ENCODE peak calls at places on chromosomes 2 and 18, in eight cellular contexts. Y, F, E, Z, M, X, Q and J are unnamed samples.

GRCh38 chr18:28637897-28638296 is 461.0 kb upstream of the CDH2 start:
- DNase-seq in Y (no peak), E (no peak), Q (no peak), F (no peak), M (peak; percentile 5), X (no peak), Z (no peak), J (no peak)

GRCh38 chr2:187774551-187775071 is 220.4 kb upstream of the TFPI start:
- DNase-seq in Q (no peak), E (peak; percentile 63), Z (peak; percentile 84), F (no peak), Y (no peak), M (peak; percentile 66), X (peak; percentile 29), J (peak; percentile 86)

GRCh38 chr2:37583867-37584266 is 87.6 kb downstream of the CDC42EP3 start:
- DNase-seq in Y (no peak), X (peak; percentile 62), M (peak; percentile 47), F (no peak), E (peak; percentile 69), Q (no peak), Z (peak; percentile 81), J (peak; percentile 32)

GRCh38 chr2:144183744-144184143 is 336.2 kb downstream of the ZEB2 start:
- DNase-seq in Y (peak; percentile 37), E (peak; percentile 95), M (peak; percentile 34), X (peak; percentile 98), F (no peak), Q (peak; percentile 47), Z (peak; percentile 15), J (peak; percentile 72)

GRCh38 chr2:104866122-104866864 is 12.4 kb downstream of the POU3F3 start:
- DNase-seq in Y (no peak), X (no peak), Z (no peak), Q (no peak), E (no peak), F (no peak), M (no peak), J (no peak)

GRCh38 chr2:158482594-158482993 is 25.8 kb downstream of the PKP4 start:
- DNase-seq in Q (no peak), E (peak; percentile 48), Z (peak; percentile 62), X (no peak), M (peak; percentile 49), F (no peak), Y (no peak), J (no peak)

GRCh38 chr18:6955304-6955703 is 162.3 kb downstream of the LAMA1 start:
- DNase-seq in E (no peak), Q (no peak), Y (no peak), F (no peak), Z (no peak), X (no peak), M (no peak), J (no peak)

GRCh38 chr2:37894601-37895000 is 30.5 kb upstream of the RMDN2 start:
- DNase-seq in X (peak; percentile 76), Z (peak; percentile 56), Y (no peak), Q (no peak), F (no peak), M (no peak), E (peak; percentile 52), J (no peak)

GRCh38 chr2:182649316-182649715 is 66.7 kb upstream of the DNAJC10 start:
- DNase-seq in X (peak; percentile 9), Z (peak; percentile 37), E (peak; percentile 49), M (peak; percentile 71), Y (no peak), F (peak; percentile 57), Q (no peak), J (peak; percentile 15)

GRCh38 chr2:73218298-73218697 is 4.3 kb downstream of the SMYD5 start:
- DNase-seq in M (peak; percentile 40), E (peak; percentile 20), Q (no peak), F (no peak), X (peak; percentile 32), Y (no peak), Z (peak; percentile 30), J (peak; percentile 56)

GRCh38 chr2:185978634-185979405 is 240.2 kb downstream of the FSIP2 start:
- DNase-seq in Z (peak; percentile 86), Q (no peak), X (peak; percentile 22), F (no peak), Y (no peak), E (peak; percentile 86), M (no peak), J (no peak)

GRCh38 chr18:37252854-37253396 is 312.7 kb downstream of the CELF4 start:
- DNase-seq in E (no peak), Z (no peak), Y (no peak), F (no peak), X (no peak), Q (no peak), M (no peak), J (no peak)

GRCh38 chr18:42950732-42951131 is 164.8 kb downstream of the RIT2 start:
- DNase-seq in F (no peak), X (no peak), Q (no peak), Y (no peak), E (no peak), M (no peak), Z (peak; percentile 29), J (no peak)

GRCh38 chr2:168179592-168179991 is 67.8 kb downstream of the STK39 start:
- DNase-seq in Y (no peak), X (no peak), Q (no peak), M (no peak), Z (no peak), E (no peak), F (no peak), J (no peak)

GRCh38 chr2:20291106-20291564 is 59.5 kb downstream of the PUM2 start:
- DNase-seq in M (peak; percentile 96), Z (peak; percentile 75), E (peak; percentile 84), Q (no peak), X (peak; percentile 83), Y (no peak), F (peak; percentile 91), J (peak; percentile 89)

GRCh38 chr2:161486111-161486510 is 70.0 kb downstream of the TBR1 start:
- DNase-seq in Y (no peak), Z (peak; percentile 6), Q (no peak), M (no peak), F (no peak), E (no peak), X (no peak), J (no peak)

GRCh38 chr18:26436176-26437031 is 111.9 kb downstream of the KCTD1 start:
- DNase-seq in E (peak; percentile 90), F (peak; percentile 82), X (peak; percentile 88), Q (no peak), M (peak; percentile 93), Y (no peak), Z (peak; percentile 87), J (peak; percentile 42)

GRCh38 chr2:160652236-160652635 is 158.6 kb upstream of the RBMS1 start:
- DNase-seq in E (peak; percentile 66), F (no peak), Z (peak; percentile 62), Y (peak; percentile 12), M (peak; percentile 45), Q (peak; percentile 83), X (peak; percentile 24), J (no peak)

GRCh38 chr2:119857742-119858141 is 98.0 kb downstream of the PTPN4 start:
- DNase-seq in M (no peak), F (no peak), Q (no peak), E (no peak), X (no peak), Y (no peak), Z (no peak), J (no peak)

GRCh38 chr2:226554726-226555125 is 244.9 kb downstream of the IRS1 start:
- DNase-seq in M (no peak), Z (peak; percentile 21), Q (no peak), Y (no peak), E (peak; percentile 43), X (peak; percentile 76), F (no peak), J (no peak)

GRCh38 chr18:62718268-62718800 is 3.0 kb downstream of the PHLPP1 start:
- DNase-seq in E (no peak), X (no peak), Y (no peak), F (no peak), Q (no peak), M (no peak), Z (peak; percentile 16), J (no peak)

GRCh38 chr18:77815666-77816338 is 566.2 kb downstream of the GALR1 start:
- DNase-seq in F (no peak), Y (no peak), E (no peak), Z (no peak), Q (no peak), X (no peak), M (no peak), J (no peak)

GRCh38 chr2:134905168-134905567 is 13.5 kb upstream of the CCNT2 start:
- DNase-seq in M (no peak), E (no peak), X (no peak), F (no peak), Z (no peak), Y (no peak), Q (no peak), J (no peak)
- TF ChIP-seq CTCF in M (no peak), E (no peak), X (no peak), F (no peak), Z (no peak), Y (no peak), Q (no peak), J (no peak)

DNA sequence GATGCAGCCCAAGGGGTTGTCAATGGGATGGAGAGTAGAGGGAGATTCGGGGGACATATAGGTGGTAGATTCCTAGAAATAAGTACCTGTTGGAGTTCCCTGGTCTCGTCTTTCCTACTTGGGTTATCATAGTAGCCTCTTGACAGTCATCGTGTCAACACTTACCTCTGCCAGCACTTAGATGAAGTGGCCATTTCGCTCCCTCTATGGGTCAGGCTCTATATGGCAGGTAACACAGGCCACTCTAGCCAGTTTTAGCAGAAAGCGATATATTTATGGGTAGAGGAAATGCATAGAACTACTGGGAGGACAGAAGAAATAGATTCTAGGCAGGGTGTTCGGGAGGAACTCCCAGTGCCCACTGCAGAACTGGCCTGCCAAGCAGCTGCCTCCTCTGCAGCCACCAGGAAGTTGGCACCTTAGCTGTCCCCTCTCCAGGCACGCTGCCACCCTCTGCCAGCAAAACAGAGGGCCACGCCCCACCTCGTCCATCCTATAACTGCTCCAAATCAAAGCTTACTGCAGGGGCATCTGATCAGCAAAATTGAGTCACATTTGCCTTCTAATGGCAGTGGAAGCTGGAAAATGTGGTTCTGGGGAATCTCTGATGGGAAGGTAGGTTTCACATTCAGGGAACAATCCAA is 181.3 kb downstream of the INSIG2 start:
- DNase-seq in M (no peak), Z (no peak), Y (no peak), Q (no peak), E (no peak), F (peak; percentile 12), X (no peak), J (no peak)
- TF ChIP-seq CTCF in M (no peak), Z (no peak), Y (no peak), Q (no peak), E (peak; percentile 26), F (no peak), X (peak; percentile 33), J (peak; percentile 36)

DNA sequence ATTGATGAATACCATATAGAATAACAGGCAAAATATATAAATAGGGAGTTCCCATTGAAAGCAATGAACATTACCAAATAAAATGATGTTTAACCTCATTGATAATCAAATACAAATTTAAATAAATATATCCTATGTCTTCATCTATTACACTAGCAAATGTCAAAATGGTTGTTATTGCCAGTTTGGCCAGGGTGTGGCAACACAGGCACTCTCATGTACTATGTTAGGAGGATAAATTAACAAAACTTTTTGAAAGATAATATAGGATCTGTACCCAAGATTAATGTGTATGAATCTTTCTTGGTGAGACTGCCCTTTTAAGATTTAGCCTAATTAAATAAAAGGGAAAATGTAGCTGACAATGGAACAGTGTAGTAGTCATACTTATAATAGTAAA is 659.3 kb downstream of the ERBB4 start:
- DNase-seq in Q (no peak), Y (no peak), M (peak; percentile 44), F (no peak), X (no peak), E (peak; percentile 17), Z (peak; percentile 6), J (no peak)
- TF ChIP-seq CTCF in Q (no peak), Y (no peak), M (peak; percentile 53), F (no peak), X (no peak), E (peak; percentile 13), Z (no peak), J (peak; percentile 34)

GRCh38 chr2:42339191-42339912 is 21.7 kb downstream of the COX7A2L start:
- DNase-seq in M (no peak), X (no peak), F (peak; percentile 42), Z (no peak), Q (no peak), Y (no peak), E (no peak), J (no peak)
- TF ChIP-seq CTCF in M (peak; percentile 6), X (no peak), F (no peak), Z (no peak), Q (no peak), Y (no peak), E (no peak), J (no peak)